ENCODE peak calls at places on chromosomes 13 and 19, in four cellular contexts. P, Z, X and D are unnamed samples.

GRCh38 chr19:5652261-5652660 is 28.1 kb downstream of the MICOS13 start:
- DNase-seq in P (no peak), Z (no peak), X (no peak), D (no peak)

GRCh38 chr19:33245948-33246728 is 20.5 kb upstream of the SLC7A10 start:
- DNase-seq in P (no peak), Z (no peak), X (no peak), D (peak; percentile 54)

GRCh38 chr13:79932556-79932955 is 408.4 kb downstream of the SPRY2 start:
- DNase-seq in P (no peak), Z (no peak), X (no peak), D (no peak)

GRCh38 chr13:110387451-110388140 is 80.5 kb downstream of the COL4A2 start:
- DNase-seq in P (peak; percentile 48), Z (no peak), X (no peak), D (no peak)

GRCh38 chr19:14267224-14267741 is 61.3 kb upstream of the ADGRL1 start:
- DNase-seq in P (no peak), Z (no peak), X (no peak), D (no peak)

GRCh38 chr19:21850636-21851255 is 14.8 kb upstream of the ZNF43 start:
- DNase-seq in P (no peak), Z (no peak), X (no peak), D (no peak)

GRCh38 chr19:5943623-5944022 is 29.6 kb downstream of the CAPS start:
- DNase-seq in P (no peak), Z (no peak), X (peak; percentile 82), D (no peak)

GRCh38 chr19:47609885-47610545 is 1.1 kb downstream of the BICRA start:
- DNase-seq in P (peak; percentile 84), Z (peak; percentile 32), X (peak; percentile 38), D (peak; percentile 88)

GRCh38 chr19:2586196-2586595 is 110.3 kb downstream of the GADD45B start:
- DNase-seq in P (no peak), Z (no peak), X (no peak), D (peak; percentile 39)

GRCh38 chr13:112159575-112160547 is 92.9 kb downstream of the SOX1 start:
- DNase-seq in P (no peak), Z (no peak), X (no peak), D (no peak)

GRCh38 chr13:106103779-106104178 is 431.7 kb downstream of the EFNB2 start:
- DNase-seq in P (no peak), Z (no peak), X (peak; percentile 71), D (no peak)

GRCh38 chr13:101811440-101811839 is 359.0 kb downstream of the ITGBL1 start:
- DNase-seq in P (no peak), Z (no peak), X (no peak), D (no peak)

GRCh38 chr19:1295169-1296012 is 9.7 kb downstream of the EFNA2 start:
- DNase-seq in P (peak; percentile 39), Z (peak; percentile 52), X (peak; percentile 15), D (peak; percentile 76)

GRCh38 chr19:56976995-56977906 is 136.7 kb upstream of the PEG3 start:
- DNase-seq in P (no peak), Z (no peak), X (no peak), D (no peak)

GRCh38 chr13:28412981-28413380 is 81.9 kb downstream of the FLT1 start:
- DNase-seq in P (no peak), Z (no peak), X (no peak), D (no peak)

GRCh38 chr13:37143901-37144300 is 38.4 kb upstream of the CSNK1A1L start:
- DNase-seq in P (no peak), Z (no peak), X (no peak), D (no peak)

GRCh38 chr13:96052655-96053002 is 572 bp downstream of the UGGT2 start:
- DNase-seq in P (no peak), Z (peak; percentile 58), X (peak; percentile 83), D (no peak)

GRCh38 chr13:100387416-100387815 is 201.2 kb downstream of the GGACT start:
- DNase-seq in P (no peak), Z (no peak), X (no peak), D (no peak)

GRCh38 chr19:16420781-16421386 is 50.9 kb downstream of the EPS15L1 start:
- DNase-seq in P (no peak), Z (no peak), X (peak; percentile 34), D (no peak)

GRCh38 chr19:56291857-56292256 is 19.3 kb downstream of the EDDM13 start:
- DNase-seq in P (no peak), Z (no peak), X (peak; percentile 16), D (no peak)

GRCh38 chr19:18023596-18024212 is 15.7 kb downstream of the ARRDC2 start:
- DNase-seq in P (no peak), Z (peak; percentile 95), X (no peak), D (peak; percentile 95)

GRCh38 chr13:113043001-113043630 is 62.5 kb upstream of the F7 start:
- DNase-seq in P (no peak), Z (no peak), X (no peak), D (peak; percentile 61)